ENCODE peak calls at places on chromosomes 13 and 19, in eight cellular contexts. One of them, this sample, is unnamed.

GRCh38 chr13:76053181-76053580 is 417.1 kb downstream of the LMO7 start:
- DNase-seq in kidney epithelial cell: no peak
- DNase-seq in A673: no peak
- DNase-seq in HFF-Myc: no peak
- DNase-seq in GM12878: no peak
- DNase-seq in omental fat pad: no peak
- DNase-seq in activated B cell treated with CpG ODN at 0.5 μM for 24 hours: no peak
- DNase-seq in neural progenitor cell: no peak
- DNase-seq in this sample: no peak

GRCh38 chr19:31066385-31066784 is 282.9 kb downstream of the TSHZ3 start:
- DNase-seq in A673: peak
- DNase-seq in GM12878: no peak
- DNase-seq in activated B cell treated with CpG ODN at 0.5 μM for 24 hours: no peak
- DNase-seq in neural progenitor cell: no peak
- DNase-seq in kidney epithelial cell: peak
- DNase-seq in omental fat pad: no peak
- DNase-seq in HFF-Myc: peak
- DNase-seq in this sample: peak

GRCh38 chr13:92224052-92224821 is 825.8 kb downstream of the GPC5 start:
- DNase-seq in activated B cell treated with CpG ODN at 0.5 μM for 24 hours: no peak
- DNase-seq in omental fat pad: no peak
- DNase-seq in kidney epithelial cell: peak
- DNase-seq in neural progenitor cell: no peak
- DNase-seq in HFF-Myc: no peak
- DNase-seq in A673: no peak
- DNase-seq in GM12878: no peak
- DNase-seq in this sample: no peak

GRCh38 chr13:74825170-74825948 is 656.6 kb downstream of the TBC1D4 start:
- DNase-seq in HFF-Myc: peak
- DNase-seq in neural progenitor cell: peak
- DNase-seq in kidney epithelial cell: peak
- DNase-seq in omental fat pad: no peak
- DNase-seq in A673: peak
- DNase-seq in GM12878: no peak
- DNase-seq in activated B cell treated with CpG ODN at 0.5 μM for 24 hours: no peak
- DNase-seq in this sample: no peak

GRCh38 chr13:27379694-27380596 is 44.5 kb upstream of the GTF3A start:
- DNase-seq in neural progenitor cell: peak
- DNase-seq in A673: peak
- DNase-seq in HFF-Myc: no peak
- DNase-seq in kidney epithelial cell: no peak
- DNase-seq in GM12878: no peak
- DNase-seq in activated B cell treated with CpG ODN at 0.5 μM for 24 hours: no peak
- DNase-seq in omental fat pad: no peak
- DNase-seq in this sample: no peak

GRCh38 chr13:112796190-112796915 is 106.5 kb downstream of the ATP11A start:
- DNase-seq in activated B cell treated with CpG ODN at 0.5 μM for 24 hours: no peak
- DNase-seq in omental fat pad: no peak
- DNase-seq in A673: no peak
- DNase-seq in GM12878: no peak
- DNase-seq in HFF-Myc: no peak
- DNase-seq in kidney epithelial cell: no peak
- DNase-seq in neural progenitor cell: no peak
- DNase-seq in this sample: no peak

GRCh38 chr13:73057284-73058025 is 1.4 kb upstream of the KLF5 start:
- DNase-seq in neural progenitor cell: no peak
- DNase-seq in activated B cell treated with CpG ODN at 0.5 μM for 24 hours: no peak
- DNase-seq in A673: no peak
- DNase-seq in HFF-Myc: no peak
- DNase-seq in GM12878: no peak
- DNase-seq in kidney epithelial cell: no peak
- DNase-seq in omental fat pad: no peak
- DNase-seq in this sample: no peak

GRCh38 chr19:45061965-45062364 is 14.3 kb downstream of the ZNF296 start:
- DNase-seq in A673: no peak
- DNase-seq in HFF-Myc: no peak
- DNase-seq in omental fat pad: no peak
- DNase-seq in neural progenitor cell: no peak
- DNase-seq in kidney epithelial cell: no peak
- DNase-seq in GM12878: no peak
- DNase-seq in activated B cell treated with CpG ODN at 0.5 μM for 24 hours: no peak
- DNase-seq in this sample: no peak

GRCh38 chr13:30720470-30720869 is 14.9 kb upstream of the ALOX5AP start:
- DNase-seq in activated B cell treated with CpG ODN at 0.5 μM for 24 hours: no peak
- DNase-seq in HFF-Myc: no peak
- DNase-seq in kidney epithelial cell: no peak
- DNase-seq in A673: no peak
- DNase-seq in omental fat pad: no peak
- DNase-seq in GM12878: peak
- DNase-seq in neural progenitor cell: no peak
- DNase-seq in this sample: no peak

GRCh38 chr13:21012841-21013681 is 48.3 kb downstream of the LATS2 start:
- DNase-seq in GM12878: no peak
- DNase-seq in omental fat pad: no peak
- DNase-seq in neural progenitor cell: no peak
- DNase-seq in HFF-Myc: no peak
- DNase-seq in kidney epithelial cell: no peak
- DNase-seq in activated B cell treated with CpG ODN at 0.5 μM for 24 hours: no peak
- DNase-seq in A673: no peak
- DNase-seq in this sample: peak

GRCh38 chr13:26112843-26113242 is 61.0 kb upstream of the SHISA2 start:
- DNase-seq in neural progenitor cell: peak
- DNase-seq in kidney epithelial cell: no peak
- DNase-seq in GM12878: no peak
- DNase-seq in omental fat pad: no peak
- DNase-seq in HFF-Myc: no peak
- DNase-seq in A673: peak
- DNase-seq in activated B cell treated with CpG ODN at 0.5 μM for 24 hours: no peak
- DNase-seq in this sample: no peak

GRCh38 chr19:33376423-33376822 is 2.9 kb downstream of the CEBPG start:
- DNase-seq in activated B cell treated with CpG ODN at 0.5 μM for 24 hours: no peak
- DNase-seq in A673: no peak
- DNase-seq in HFF-Myc: peak
- DNase-seq in GM12878: no peak
- DNase-seq in kidney epithelial cell: no peak
- DNase-seq in neural progenitor cell: no peak
- DNase-seq in omental fat pad: peak
- DNase-seq in this sample: no peak

GRCh38 chr19:9498183-9498902 is at the start of gene ZNF560:
- DNase-seq in activated B cell treated with CpG ODN at 0.5 μM for 24 hours: no peak
- DNase-seq in HFF-Myc: no peak
- DNase-seq in A673: peak
- DNase-seq in omental fat pad: no peak
- DNase-seq in kidney epithelial cell: no peak
- DNase-seq in GM12878: no peak
- DNase-seq in neural progenitor cell: no peak
- DNase-seq in this sample: no peak

GRCh38 chr19:53912653-53913052 is 3.6 kb downstream of the CACNG7 start:
- DNase-seq in A673: no peak
- DNase-seq in activated B cell treated with CpG ODN at 0.5 μM for 24 hours: no peak
- DNase-seq in GM12878: no peak
- DNase-seq in HFF-Myc: no peak
- DNase-seq in neural progenitor cell: peak
- DNase-seq in omental fat pad: no peak
- DNase-seq in kidney epithelial cell: no peak
- DNase-seq in this sample: no peak

GRCh38 chr13:69619651-69620050 is 488.0 kb upstream of the ATXN8OS start:
- DNase-seq in HFF-Myc: no peak
- DNase-seq in kidney epithelial cell: no peak
- DNase-seq in neural progenitor cell: no peak
- DNase-seq in omental fat pad: no peak
- DNase-seq in GM12878: no peak
- DNase-seq in activated B cell treated with CpG ODN at 0.5 μM for 24 hours: no peak
- DNase-seq in A673: no peak
- DNase-seq in this sample: no peak

GRCh38 chr13:98541701-98542203 is 35.2 kb downstream of the STK24 start:
- DNase-seq in HFF-Myc: no peak
- DNase-seq in activated B cell treated with CpG ODN at 0.5 μM for 24 hours: no peak
- DNase-seq in kidney epithelial cell: no peak
- DNase-seq in GM12878: no peak
- DNase-seq in omental fat pad: no peak
- DNase-seq in neural progenitor cell: no peak
- DNase-seq in A673: no peak
- DNase-seq in this sample: no peak

GRCh38 chr19:1343026-1343425 is 40.7 kb upstream of the NDUFS7 start:
- DNase-seq in GM12878: no peak
- DNase-seq in HFF-Myc: no peak
- DNase-seq in kidney epithelial cell: no peak
- DNase-seq in activated B cell treated with CpG ODN at 0.5 μM for 24 hours: no peak
- DNase-seq in omental fat pad: no peak
- DNase-seq in A673: no peak
- DNase-seq in neural progenitor cell: no peak
- DNase-seq in this sample: no peak
- TF ChIP-seq CTCF in GM12878: no peak
- TF ChIP-seq CTCF in HFF-Myc: no peak
- TF ChIP-seq CTCF in kidney epithelial cell: no peak
- TF ChIP-seq CTCF in activated B cell treated with CpG ODN at 0.5 μM for 24 hours: no peak
- TF ChIP-seq CTCF in omental fat pad: no peak
- TF ChIP-seq CTCF in A673: no peak
- TF ChIP-seq CTCF in neural progenitor cell: no peak
- TF ChIP-seq CTCF in this sample: no peak

DNA sequence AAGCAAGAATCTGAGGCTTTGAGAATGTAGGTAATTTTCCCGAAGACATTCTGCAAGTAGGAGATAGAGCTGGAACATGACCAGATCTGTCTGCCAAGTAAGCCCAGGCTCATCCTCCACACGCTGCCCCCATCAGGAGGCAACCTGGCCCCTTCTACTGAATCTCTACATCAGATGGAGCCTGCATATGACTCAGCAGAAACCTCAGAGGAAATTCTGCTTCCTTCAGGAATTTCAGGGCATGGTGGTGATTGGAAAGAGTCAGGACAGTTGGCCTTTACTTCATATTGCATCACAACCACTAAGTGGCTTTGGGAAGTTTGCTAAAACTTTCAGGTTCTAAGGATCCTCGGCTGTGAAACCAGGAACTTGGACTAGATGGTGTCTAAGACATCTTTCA is 85.2 kb downstream of the LRRC63 start:
- DNase-seq in kidney epithelial cell: peak
- DNase-seq in neural progenitor cell: no peak
- DNase-seq in omental fat pad: no peak
- DNase-seq in HFF-Myc: peak
- DNase-seq in activated B cell treated with CpG ODN at 0.5 μM for 24 hours: no peak
- DNase-seq in GM12878: no peak
- DNase-seq in A673: peak
- DNase-seq in this sample: no peak
- TF ChIP-seq CTCF in kidney epithelial cell: no peak
- TF ChIP-seq CTCF in neural progenitor cell: no peak
- TF ChIP-seq CTCF in omental fat pad: no peak
- TF ChIP-seq CTCF in HFF-Myc: no peak
- TF ChIP-seq CTCF in activated B cell treated with CpG ODN at 0.5 μM for 24 hours: no peak
- TF ChIP-seq CTCF in GM12878: no peak
- TF ChIP-seq CTCF in A673: no peak
- TF ChIP-seq CTCF in this sample: no peak

GRCh38 chr13:113935081-113935511 is 38.8 kb downstream of the C13orf46 start:
- DNase-seq in A673: no peak
- DNase-seq in neural progenitor cell: peak
- DNase-seq in HFF-Myc: no peak
- DNase-seq in omental fat pad: no peak
- DNase-seq in kidney epithelial cell: no peak
- DNase-seq in activated B cell treated with CpG ODN at 0.5 μM for 24 hours: no peak
- DNase-seq in GM12878: no peak
- DNase-seq in this sample: no peak
- TF ChIP-seq CTCF in A673: no peak
- TF ChIP-seq CTCF in neural progenitor cell: no peak
- TF ChIP-seq CTCF in HFF-Myc: no peak
- TF ChIP-seq CTCF in omental fat pad: no peak
- TF ChIP-seq CTCF in kidney epithelial cell: no peak
- TF ChIP-seq CTCF in activated B cell treated with CpG ODN at 0.5 μM for 24 hours: no peak
- TF ChIP-seq CTCF in GM12878: no peak
- TF ChIP-seq CTCF in this sample: no peak

GRCh38 chr13:105982219-105982618 is 553.2 kb downstream of the EFNB2 start:
- DNase-seq in A673: no peak
- DNase-seq in HFF-Myc: no peak
- DNase-seq in kidney epithelial cell: no peak
- DNase-seq in activated B cell treated with CpG ODN at 0.5 μM for 24 hours: no peak
- DNase-seq in neural progenitor cell: peak
- DNase-seq in omental fat pad: no peak
- DNase-seq in GM12878: no peak
- DNase-seq in this sample: no peak
- TF ChIP-seq CTCF in A673: no peak
- TF ChIP-seq CTCF in HFF-Myc: peak
- TF ChIP-seq CTCF in kidney epithelial cell: no peak
- TF ChIP-seq CTCF in activated B cell treated with CpG ODN at 0.5 μM for 24 hours: no peak
- TF ChIP-seq CTCF in neural progenitor cell: peak
- TF ChIP-seq CTCF in omental fat pad: no peak
- TF ChIP-seq CTCF in GM12878: no peak
- TF ChIP-seq CTCF in this sample: no peak

GRCh38 chr13:44116562-44117315 is 237.0 kb downstream of the LACC1 start:
- DNase-seq in A673: peak
- DNase-seq in omental fat pad: no peak
- DNase-seq in HFF-Myc: no peak
- DNase-seq in kidney epithelial cell: no peak
- DNase-seq in activated B cell treated with CpG ODN at 0.5 μM for 24 hours: no peak
- DNase-seq in GM12878: no peak
- DNase-seq in neural progenitor cell: no peak
- DNase-seq in this sample: no peak
- TF ChIP-seq CTCF in A673: peak
- TF ChIP-seq CTCF in omental fat pad: no peak
- TF ChIP-seq CTCF in HFF-Myc: peak
- TF ChIP-seq CTCF in kidney epithelial cell: peak
- TF ChIP-seq CTCF in activated B cell treated with CpG ODN at 0.5 μM for 24 hours: no peak
- TF ChIP-seq CTCF in GM12878: no peak
- TF ChIP-seq CTCF in neural progenitor cell: peak
- TF ChIP-seq CTCF in this sample: peak